ENCODE peak calls at places on chromosomes 12 and 14, in six cellular contexts. L is Calu3, N is MCF 10A, J is AG10803, W is ovary, S is BJ. V is an unnamed sample.

GRCh38 chr12:87687362-87687761 is 341.8 kb downstream of the C12orf50 start:
- DNase-seq in L (peak), N (peak), J (peak), W (peak), S (peak), V (peak)

GRCh38 chr12:3469711-3470110 is 21.3 kb upstream of the PRMT8 start:
- DNase-seq in L (no peak), N (no peak), J (no peak), W (no peak), S (no peak), V (no peak)

GRCh38 chr12:6843118-6843902 is 2.6 kb downstream of the GNB3 start:
- DNase-seq in L (peak), N (no peak), J (no peak), W (no peak), S (no peak), V (no peak)

GRCh38 chr12:58916891-58917570 is 3.3 kb downstream of the LRIG3 start:
- DNase-seq in L (peak), N (peak), J (peak), W (no peak), S (no peak), V (no peak)

GRCh38 chr12:121423682-121424631 is 24.0 kb downstream of the RNF34 start:
- DNase-seq in L (no peak), N (no peak), J (peak), W (no peak), S (no peak), V (no peak)

GRCh38 chr12:15472036-15472435 is 149.7 kb downstream of the PTPRO start:
- DNase-seq in L (peak), N (peak), J (no peak), W (no peak), S (no peak), V (no peak)

GRCh38 chr12:47079894-47080724 is at the start of gene AMIGO2:
- DNase-seq in L (peak), N (peak), J (peak), W (peak), S (no peak), V (peak)

GRCh38 chr12:19482551-19483109 is 43.3 kb downstream of the AEBP2 start:
- DNase-seq in L (peak), N (peak), J (no peak), W (no peak), S (no peak), V (peak)

GRCh38 chr12:70007687-70008086 is 182.7 kb downstream of the MYRFL start:
- DNase-seq in L (no peak), N (peak), J (no peak), W (no peak), S (no peak), V (no peak)

GRCh38 chr14:100540141-100540925 is 46.9 kb downstream of the BEGAIN start:
- DNase-seq in L (peak), N (no peak), J (no peak), W (peak), S (no peak), V (peak)

GRCh38 chr14:91246051-91246852 is 1.7 kb upstream of the GPR68 start:
- DNase-seq in L (no peak), N (peak), J (no peak), W (no peak), S (no peak), V (no peak)

GRCh38 chr12:31506907-31507306 is 84.0 kb downstream of the DENND5B start:
- DNase-seq in L (no peak), N (no peak), J (peak), W (no peak), S (no peak), V (no peak)

GRCh38 chr12:83796527-83796926 is 1109.8 kb downstream of the TMTC2 start:
- DNase-seq in L (no peak), N (no peak), J (peak), W (no peak), S (no peak), V (no peak)

GRCh38 chr12:2372178-2372577 is 319.4 kb downstream of the CACNA1C start:
- DNase-seq in L (no peak), N (no peak), J (no peak), W (no peak), S (no peak), V (no peak)

GRCh38 chr12:116813271-116814041 is 67.8 kb downstream of the HRK start:
- DNase-seq in L (peak), N (peak), J (no peak), W (no peak), S (no peak), V (no peak)

GRCh38 chr14:102196008-102196407 is 56.3 kb downstream of the WDR20 start:
- DNase-seq in L (no peak), N (no peak), J (no peak), W (no peak), S (no peak), V (no peak)

GRCh38 chr14:55329999-55330710 is 58.9 kb downstream of the FBXO34 start:
- DNase-seq in L (no peak), N (peak), J (peak), W (no peak), S (no peak), V (no peak)

GRCh38 chr14:69701269-69701668 is 65.7 kb upstream of the SRSF5 start:
- DNase-seq in L (no peak), N (no peak), J (no peak), W (no peak), S (no peak), V (no peak)

GRCh38 chr12:46459881-46460545 is 87.4 kb upstream of the SLC38A2 start:
- DNase-seq in L (no peak), N (no peak), J (no peak), W (no peak), S (no peak), V (no peak)

GRCh38 chr14:53109028-53109687 is 44.0 kb downstream of the DDHD1 start:
- DNase-seq in L (no peak), N (no peak), J (peak), W (no peak), S (no peak), V (no peak)

GRCh38 chr14:92540472-92541048 is 27.0 kb downstream of the RIN3 start:
- DNase-seq in L (peak), N (peak), J (peak), W (peak), S (peak), V (peak)

GRCh38 chr12:49792181-49792970 is 35.8 kb downstream of the NCKAP5L start:
- DNase-seq in L (no peak), N (no peak), J (no peak), W (peak), S (no peak), V (no peak)

DNA sequence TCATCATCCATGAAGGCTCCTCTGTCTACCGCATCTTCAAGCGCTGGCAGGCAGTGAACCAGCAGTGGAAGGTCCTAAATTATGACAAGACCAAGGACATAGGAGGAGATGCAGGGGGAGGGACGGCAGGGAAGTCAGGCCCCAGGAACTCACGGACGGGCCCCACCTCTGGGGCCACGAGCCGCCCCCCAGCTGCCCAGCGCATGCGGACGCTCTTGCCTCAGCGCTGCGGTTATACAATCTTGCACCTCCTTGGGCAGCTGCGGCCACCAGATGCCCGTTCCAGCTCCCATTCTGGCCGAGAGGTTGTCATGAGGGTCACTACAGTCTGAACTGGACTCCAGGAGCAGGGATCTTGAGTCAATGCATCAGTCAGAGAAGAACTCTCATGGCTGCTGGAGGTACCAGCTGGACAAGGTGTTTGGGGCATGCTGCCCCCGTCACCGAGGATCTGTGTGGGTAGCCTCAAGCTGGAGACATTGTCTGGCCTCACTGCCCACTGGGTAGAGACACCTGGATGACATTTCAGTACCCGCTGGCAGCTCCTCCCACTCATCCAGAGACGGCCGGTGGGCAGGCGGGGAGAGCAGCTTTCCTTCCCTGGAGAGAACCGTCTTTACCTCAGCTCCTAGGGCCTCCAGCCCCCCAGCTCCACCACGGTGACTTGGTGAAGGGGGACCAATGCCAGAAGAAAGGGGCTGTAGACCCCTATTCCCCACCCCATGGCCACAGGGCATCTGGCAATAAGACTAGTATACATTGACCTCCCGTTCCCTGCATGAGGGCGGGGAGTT is 3.9 kb downstream of the MARCHF9 start:
- DNase-seq in L (no peak), N (no peak), J (no peak), W (no peak), S (no peak), V (no peak)
- TF ChIP-seq CTCF in L (no peak), N (no peak), J (no peak), W (no peak), S (no peak), V (no peak)

GRCh38 chr12:52692253-52692652 is 11.1 kb downstream of the KRT77 start:
- DNase-seq in L (peak), N (no peak), J (no peak), W (no peak), S (no peak), V (no peak)
- TF ChIP-seq CTCF in L (no peak), N (no peak), J (peak), W (no peak), S (no peak), V (no peak)

DNA sequence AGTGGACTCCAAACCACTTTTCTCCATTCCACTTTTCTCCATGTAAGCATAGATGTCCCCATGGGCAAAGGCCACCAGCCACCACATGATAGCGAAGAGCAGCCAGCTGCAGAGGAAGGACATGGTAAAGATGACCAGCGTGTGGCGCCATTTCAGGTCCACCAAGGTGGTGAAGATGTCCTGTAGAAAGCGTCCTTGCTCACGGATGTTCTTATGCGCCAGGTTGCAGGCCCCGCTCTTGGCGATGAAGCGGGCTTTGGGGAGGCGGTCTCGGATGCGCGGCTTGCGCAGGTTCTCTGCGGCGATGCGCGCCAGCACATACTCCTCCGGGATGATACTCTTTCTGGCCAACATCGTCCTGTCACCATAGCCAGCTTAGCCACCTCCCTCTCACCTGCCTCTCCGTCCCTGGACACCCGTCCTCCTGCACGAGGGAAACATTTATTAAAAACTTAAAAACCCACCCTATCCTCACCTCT is 1.2 kb downstream of the KCNJ8 start:
- DNase-seq in L (no peak), N (peak), J (peak), W (peak), S (no peak), V (peak)
- TF ChIP-seq CTCF in L (no peak), N (no peak), J (peak), W (no peak), S (peak), V (peak)

DNA sequence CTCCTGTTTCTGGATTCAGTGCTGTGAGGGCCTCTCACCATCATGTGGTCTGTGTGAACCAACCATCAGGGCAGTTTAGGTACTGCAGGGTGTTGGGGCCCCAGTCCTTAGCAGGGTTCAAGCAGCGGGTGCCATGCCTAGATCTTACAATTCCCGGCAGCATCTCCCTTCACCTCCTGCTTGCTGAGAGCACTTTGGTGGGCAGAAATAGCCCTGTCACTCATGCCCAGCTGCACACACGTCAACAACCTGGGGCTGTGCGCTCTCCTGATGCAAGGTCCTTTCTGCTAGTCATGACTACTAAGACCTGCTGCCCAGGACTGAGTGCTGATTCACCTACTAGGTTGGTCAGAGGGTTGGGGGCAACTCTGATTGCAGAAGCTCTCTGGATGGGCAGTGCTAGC is 72.1 kb downstream of the NINJ2 start:
- DNase-seq in L (no peak), N (no peak), J (no peak), W (no peak), S (no peak), V (no peak)
- TF ChIP-seq CTCF in L (no peak), N (no peak), J (no peak), W (no peak), S (no peak), V (no peak)

GRCh38 chr12:43579240-43579639 is 27.2 kb upstream of the ADAMTS20 start:
- DNase-seq in L (no peak), N (peak), J (no peak), W (no peak), S (no peak), V (no peak)
- TF ChIP-seq CTCF in L (no peak), N (no peak), J (no peak), W (no peak), S (no peak), V (no peak)